ENCODE peak calls at places on chromosomes 5 and 9, in seven cellular contexts. O, R, D, E, S, Y and J are unnamed samples.

GRCh38 chr9:2269778-2270177 is 254.6 kb downstream of the SMARCA2 start:
- DNase-seq in E (no peak), S (no peak), Y (no peak), O (no peak), R (no peak), D (no peak), J (no peak)

GRCh38 chr5:56200856-56201638 is 32.1 kb downstream of the ANKRD55 start:
- DNase-seq in D (peak), E (peak), O (peak), Y (peak), R (peak), S (peak), J (no peak)

GRCh38 chr5:17482784-17483183 is 15.2 kb upstream of the TAF11L2 start:
- DNase-seq in E (no peak), Y (no peak), S (no peak), R (no peak), O (no peak), D (no peak), J (no peak)

GRCh38 chr5:125595095-125595494 is 828.1 kb upstream of the GRAMD2B start:
- DNase-seq in R (no peak), S (no peak), E (no peak), Y (no peak), O (peak), D (no peak), J (no peak)

GRCh38 chr9:79193001-79193400 is 378.8 kb upstream of the TLE4 start:
- DNase-seq in S (no peak), E (peak), Y (no peak), O (peak), D (no peak), R (no peak), J (no peak)

GRCh38 chr9:21709464-21710058 is 92.9 kb upstream of the MTAP start:
- DNase-seq in O (peak), Y (peak), S (peak), D (peak), E (peak), R (no peak), J (peak)

GRCh38 chr9:111483419-111483861 is 743 bp downstream of the ECPAS start:
- DNase-seq in O (peak), D (peak), S (no peak), Y (peak), E (peak), R (peak), J (peak)

GRCh38 chr5:37071901-37072581 is 177.1 kb downstream of the CPLANE1 start:
- DNase-seq in D (no peak), S (no peak), E (peak), O (peak), R (no peak), Y (no peak), J (no peak)

GRCh38 chr5:73155541-73156222 is 17.3 kb upstream of the TMEM174 start:
- DNase-seq in S (no peak), R (no peak), O (no peak), E (no peak), Y (no peak), D (no peak), J (no peak)

GRCh38 chr9:99259231-99259918 is 37.3 kb downstream of the SEC61B start:
- DNase-seq in Y (no peak), R (peak), O (peak), D (peak), S (peak), E (peak), J (no peak)

GRCh38 chr5:94691947-94692346 is 73.5 kb downstream of the SLF1 start:
- DNase-seq in O (peak), S (no peak), E (peak), D (peak), Y (no peak), R (no peak), J (no peak)

GRCh38 chr9:127979333-127980055 is 1.3 kb downstream of the EEIG1 start:
- DNase-seq in S (no peak), O (peak), Y (no peak), E (peak), D (peak), R (peak), J (no peak)

GRCh38 chr9:137396227-137396626 is 26.7 kb downstream of the EXD3 start:
- DNase-seq in O (peak), S (no peak), E (peak), D (no peak), R (no peak), Y (no peak), J (no peak)

GRCh38 chr5:4880304-4880741 is 259.8 kb upstream of the ADAMTS16 start:
- DNase-seq in O (no peak), E (no peak), Y (no peak), D (no peak), R (no peak), S (no peak), J (no peak)

GRCh38 chr9:73137286-73137899 is 14.3 kb upstream of the ANXA1 start:
- DNase-seq in S (no peak), E (peak), Y (no peak), O (no peak), R (no peak), D (no peak), J (no peak)